ENCODE peak calls at places on chromosomes 3 and 15, in eight cellular contexts. One of them, this sample, is unnamed.

GRCh38 chr15:94370197-94370987 is 139.0 kb downstream of the MCTP2 start:
- DNase-seq in GM04504: no peak
- DNase-seq in DMS79 treated with DMSO at 0.1 percent for 48 hours: no peak
- DNase-seq in GM12892: no peak
- DNase-seq in HS-5: no peak
- DNase-seq in cardiac fibroblast: no peak
- DNase-seq in NCI-H1694 treated with DMSO at 0.1 percent for 48 hours: no peak
- DNase-seq in stimulated activated CD4-positive, alpha-beta T cell treated with anti-CD3 and anti-CD28 coated beads, TNF-alpha, amount 100 ng/mL, for 1 hour: no peak
- DNase-seq in this sample: no peak

GRCh38 chr15:55588818-55589122 is 625 bp upstream of the PYGO1 start:
- DNase-seq in GM04504: no peak
- DNase-seq in DMS79 treated with DMSO at 0.1 percent for 48 hours: no peak
- DNase-seq in GM12892: no peak
- DNase-seq in HS-5: no peak
- DNase-seq in cardiac fibroblast: no peak
- DNase-seq in NCI-H1694 treated with DMSO at 0.1 percent for 48 hours: no peak
- DNase-seq in stimulated activated CD4-positive, alpha-beta T cell treated with anti-CD3 and anti-CD28 coated beads, TNF-alpha, amount 100 ng/mL, for 1 hour: no peak
- DNase-seq in this sample: peak; percentile 11

GRCh38 chr15:98649621-98649995 is 1.3 kb downstream of the IGF1R start:
- DNase-seq in GM04504: no peak
- DNase-seq in DMS79 treated with DMSO at 0.1 percent for 48 hours: no peak
- DNase-seq in GM12892: no peak
- DNase-seq in HS-5: no peak
- DNase-seq in cardiac fibroblast: peak; percentile 38
- DNase-seq in NCI-H1694 treated with DMSO at 0.1 percent for 48 hours: no peak
- DNase-seq in stimulated activated CD4-positive, alpha-beta T cell treated with anti-CD3 and anti-CD28 coated beads, TNF-alpha, amount 100 ng/mL, for 1 hour: peak; percentile 27
- DNase-seq in this sample: no peak

GRCh38 chr15:48426047-48426446 is 94.8 kb downstream of the DUT start:
- DNase-seq in GM04504: no peak
- DNase-seq in DMS79 treated with DMSO at 0.1 percent for 48 hours: no peak
- DNase-seq in GM12892: no peak
- DNase-seq in HS-5: no peak
- DNase-seq in cardiac fibroblast: no peak
- DNase-seq in NCI-H1694 treated with DMSO at 0.1 percent for 48 hours: no peak
- DNase-seq in stimulated activated CD4-positive, alpha-beta T cell treated with anti-CD3 and anti-CD28 coated beads, TNF-alpha, amount 100 ng/mL, for 1 hour: no peak
- DNase-seq in this sample: no peak

GRCh38 chr3:127739347-127740135 is 66.8 kb downstream of the ABTB1 start:
- DNase-seq in GM04504: no peak
- DNase-seq in DMS79 treated with DMSO at 0.1 percent for 48 hours: no peak
- DNase-seq in GM12892: no peak
- DNase-seq in HS-5: no peak
- DNase-seq in cardiac fibroblast: peak; percentile 27
- DNase-seq in NCI-H1694 treated with DMSO at 0.1 percent for 48 hours: no peak
- DNase-seq in stimulated activated CD4-positive, alpha-beta T cell treated with anti-CD3 and anti-CD28 coated beads, TNF-alpha, amount 100 ng/mL, for 1 hour: no peak
- DNase-seq in this sample: no peak

GRCh38 chr3:47404955-47405790 is 24.4 kb downstream of the PTPN23 start:
- DNase-seq in GM04504: peak; percentile 16
- DNase-seq in DMS79 treated with DMSO at 0.1 percent for 48 hours: no peak
- DNase-seq in GM12892: no peak
- DNase-seq in HS-5: no peak
- DNase-seq in cardiac fibroblast: peak; percentile 81
- DNase-seq in NCI-H1694 treated with DMSO at 0.1 percent for 48 hours: no peak
- DNase-seq in stimulated activated CD4-positive, alpha-beta T cell treated with anti-CD3 and anti-CD28 coated beads, TNF-alpha, amount 100 ng/mL, for 1 hour: no peak
- DNase-seq in this sample: no peak

GRCh38 chr3:167740961-167741587 is 5.6 kb downstream of the SERPINI1 start:
- DNase-seq in GM04504: no peak
- DNase-seq in DMS79 treated with DMSO at 0.1 percent for 48 hours: no peak
- DNase-seq in GM12892: no peak
- DNase-seq in HS-5: no peak
- DNase-seq in cardiac fibroblast: peak; percentile 59
- DNase-seq in NCI-H1694 treated with DMSO at 0.1 percent for 48 hours: peak; percentile 8
- DNase-seq in stimulated activated CD4-positive, alpha-beta T cell treated with anti-CD3 and anti-CD28 coated beads, TNF-alpha, amount 100 ng/mL, for 1 hour: no peak
- DNase-seq in this sample: peak; percentile 45

GRCh38 chr3:195204360-195205166 is 66.4 kb downstream of the XXYLT1 start:
- DNase-seq in GM04504: peak; percentile 71
- DNase-seq in DMS79 treated with DMSO at 0.1 percent for 48 hours: peak; percentile 99
- DNase-seq in GM12892: no peak
- DNase-seq in HS-5: no peak
- DNase-seq in cardiac fibroblast: peak; percentile 84
- DNase-seq in NCI-H1694 treated with DMSO at 0.1 percent for 48 hours: peak; percentile 68
- DNase-seq in stimulated activated CD4-positive, alpha-beta T cell treated with anti-CD3 and anti-CD28 coated beads, TNF-alpha, amount 100 ng/mL, for 1 hour: no peak
- DNase-seq in this sample: no peak

GRCh38 chr3:129326138-129326537 is 47.5 kb downstream of the HMCES start:
- DNase-seq in GM04504: no peak
- DNase-seq in DMS79 treated with DMSO at 0.1 percent for 48 hours: no peak
- DNase-seq in GM12892: no peak
- DNase-seq in HS-5: no peak
- DNase-seq in cardiac fibroblast: no peak
- DNase-seq in NCI-H1694 treated with DMSO at 0.1 percent for 48 hours: no peak
- DNase-seq in stimulated activated CD4-positive, alpha-beta T cell treated with anti-CD3 and anti-CD28 coated beads, TNF-alpha, amount 100 ng/mL, for 1 hour: no peak
- DNase-seq in this sample: no peak

GRCh38 chr3:143436231-143436930 is 316.8 kb downstream of the CHST2 start:
- DNase-seq in GM04504: peak; percentile 30
- DNase-seq in DMS79 treated with DMSO at 0.1 percent for 48 hours: no peak
- DNase-seq in GM12892: no peak
- DNase-seq in HS-5: peak; percentile 23
- DNase-seq in cardiac fibroblast: peak; percentile 33
- DNase-seq in NCI-H1694 treated with DMSO at 0.1 percent for 48 hours: no peak
- DNase-seq in stimulated activated CD4-positive, alpha-beta T cell treated with anti-CD3 and anti-CD28 coated beads, TNF-alpha, amount 100 ng/mL, for 1 hour: no peak
- DNase-seq in this sample: no peak

GRCh38 chr3:151379083-151379734 is 5.3 kb downstream of the P2RY12 start:
- DNase-seq in GM04504: no peak
- DNase-seq in DMS79 treated with DMSO at 0.1 percent for 48 hours: no peak
- DNase-seq in GM12892: no peak
- DNase-seq in HS-5: no peak
- DNase-seq in cardiac fibroblast: peak; percentile 48
- DNase-seq in NCI-H1694 treated with DMSO at 0.1 percent for 48 hours: peak; percentile 11
- DNase-seq in stimulated activated CD4-positive, alpha-beta T cell treated with anti-CD3 and anti-CD28 coated beads, TNF-alpha, amount 100 ng/mL, for 1 hour: no peak
- DNase-seq in this sample: peak; percentile 10

GRCh38 chr3:194682189-194682588 is 3.5 kb upstream of the FAM43A start:
- DNase-seq in GM04504: no peak
- DNase-seq in DMS79 treated with DMSO at 0.1 percent for 48 hours: no peak
- DNase-seq in GM12892: no peak
- DNase-seq in HS-5: no peak
- DNase-seq in cardiac fibroblast: no peak
- DNase-seq in NCI-H1694 treated with DMSO at 0.1 percent for 48 hours: no peak
- DNase-seq in stimulated activated CD4-positive, alpha-beta T cell treated with anti-CD3 and anti-CD28 coated beads, TNF-alpha, amount 100 ng/mL, for 1 hour: no peak
- DNase-seq in this sample: no peak

GRCh38 chr15:23686466-23687142 is 501 bp downstream of the NDN start:
- DNase-seq in GM04504: no peak
- DNase-seq in DMS79 treated with DMSO at 0.1 percent for 48 hours: no peak
- DNase-seq in GM12892: no peak
- DNase-seq in HS-5: no peak
- DNase-seq in cardiac fibroblast: peak; percentile 3
- DNase-seq in NCI-H1694 treated with DMSO at 0.1 percent for 48 hours: no peak
- DNase-seq in stimulated activated CD4-positive, alpha-beta T cell treated with anti-CD3 and anti-CD28 coated beads, TNF-alpha, amount 100 ng/mL, for 1 hour: no peak
- DNase-seq in this sample: no peak

GRCh38 chr15:57751177-57751800 is 44.8 kb downstream of the POLR2M start:
- DNase-seq in GM04504: peak; percentile 35
- DNase-seq in DMS79 treated with DMSO at 0.1 percent for 48 hours: no peak
- DNase-seq in GM12892: no peak
- DNase-seq in HS-5: no peak
- DNase-seq in cardiac fibroblast: peak; percentile 75
- DNase-seq in NCI-H1694 treated with DMSO at 0.1 percent for 48 hours: peak; percentile 27
- DNase-seq in stimulated activated CD4-positive, alpha-beta T cell treated with anti-CD3 and anti-CD28 coated beads, TNF-alpha, amount 100 ng/mL, for 1 hour: no peak
- DNase-seq in this sample: peak; percentile 28

GRCh38 chr3:103127116-103127630 is 692.4 kb downstream of the ZPLD1 start:
- DNase-seq in GM04504: no peak
- DNase-seq in DMS79 treated with DMSO at 0.1 percent for 48 hours: no peak
- DNase-seq in GM12892: no peak
- DNase-seq in HS-5: no peak
- DNase-seq in cardiac fibroblast: no peak
- DNase-seq in NCI-H1694 treated with DMSO at 0.1 percent for 48 hours: no peak
- DNase-seq in stimulated activated CD4-positive, alpha-beta T cell treated with anti-CD3 and anti-CD28 coated beads, TNF-alpha, amount 100 ng/mL, for 1 hour: no peak
- DNase-seq in this sample: no peak

GRCh38 chr15:101540480-101541239 is 51.2 kb upstream of the PCSK6 start:
- DNase-seq in GM04504: no peak
- DNase-seq in DMS79 treated with DMSO at 0.1 percent for 48 hours: no peak
- DNase-seq in GM12892: no peak
- DNase-seq in HS-5: no peak
- DNase-seq in cardiac fibroblast: no peak
- DNase-seq in NCI-H1694 treated with DMSO at 0.1 percent for 48 hours: no peak
- DNase-seq in stimulated activated CD4-positive, alpha-beta T cell treated with anti-CD3 and anti-CD28 coated beads, TNF-alpha, amount 100 ng/mL, for 1 hour: no peak
- DNase-seq in this sample: no peak

GRCh38 chr3:192010490-192010889 is 549.5 kb downstream of the PYDC2 start:
- DNase-seq in GM04504: no peak
- DNase-seq in DMS79 treated with DMSO at 0.1 percent for 48 hours: no peak
- DNase-seq in GM12892: no peak
- DNase-seq in HS-5: no peak
- DNase-seq in cardiac fibroblast: no peak
- DNase-seq in NCI-H1694 treated with DMSO at 0.1 percent for 48 hours: no peak
- DNase-seq in stimulated activated CD4-positive, alpha-beta T cell treated with anti-CD3 and anti-CD28 coated beads, TNF-alpha, amount 100 ng/mL, for 1 hour: no peak
- DNase-seq in this sample: no peak

GRCh38 chr3:167116120-167116922 is 263.8 kb downstream of the ZBBX start:
- DNase-seq in GM04504: no peak
- DNase-seq in DMS79 treated with DMSO at 0.1 percent for 48 hours: no peak
- DNase-seq in GM12892: no peak
- DNase-seq in HS-5: no peak
- DNase-seq in cardiac fibroblast: no peak
- DNase-seq in NCI-H1694 treated with DMSO at 0.1 percent for 48 hours: no peak
- DNase-seq in stimulated activated CD4-positive, alpha-beta T cell treated with anti-CD3 and anti-CD28 coated beads, TNF-alpha, amount 100 ng/mL, for 1 hour: no peak
- DNase-seq in this sample: no peak

GRCh38 chr15:71152542-71152941 is 37.3 kb downstream of the THSD4 start:
- DNase-seq in GM04504: no peak
- DNase-seq in DMS79 treated with DMSO at 0.1 percent for 48 hours: no peak
- DNase-seq in GM12892: no peak
- DNase-seq in HS-5: no peak
- DNase-seq in cardiac fibroblast: peak; percentile 12
- DNase-seq in NCI-H1694 treated with DMSO at 0.1 percent for 48 hours: no peak
- DNase-seq in stimulated activated CD4-positive, alpha-beta T cell treated with anti-CD3 and anti-CD28 coated beads, TNF-alpha, amount 100 ng/mL, for 1 hour: no peak
- DNase-seq in this sample: no peak

GRCh38 chr15:89999676-90000174 is 1.4 kb upstream of the ZNF710 start:
- DNase-seq in GM04504: peak; percentile 10
- DNase-seq in DMS79 treated with DMSO at 0.1 percent for 48 hours: peak; percentile 10
- DNase-seq in GM12892: no peak
- DNase-seq in HS-5: no peak
- DNase-seq in cardiac fibroblast: no peak
- DNase-seq in NCI-H1694 treated with DMSO at 0.1 percent for 48 hours: no peak
- DNase-seq in stimulated activated CD4-positive, alpha-beta T cell treated with anti-CD3 and anti-CD28 coated beads, TNF-alpha, amount 100 ng/mL, for 1 hour: no peak
- DNase-seq in this sample: peak; percentile 22

GRCh38 chr15:92683511-92683834 is 27.9 kb upstream of the FAM174B start:
- DNase-seq in GM04504: no peak
- DNase-seq in DMS79 treated with DMSO at 0.1 percent for 48 hours: no peak
- DNase-seq in GM12892: no peak
- DNase-seq in HS-5: no peak
- DNase-seq in cardiac fibroblast: peak; percentile 52
- DNase-seq in NCI-H1694 treated with DMSO at 0.1 percent for 48 hours: no peak
- DNase-seq in stimulated activated CD4-positive, alpha-beta T cell treated with anti-CD3 and anti-CD28 coated beads, TNF-alpha, amount 100 ng/mL, for 1 hour: no peak
- DNase-seq in this sample: peak; percentile 11

GRCh38 chr15:75229191-75230015 is 27.7 kb downstream of the C15orf39 start:
- DNase-seq in GM04504: peak; percentile 17
- DNase-seq in DMS79 treated with DMSO at 0.1 percent for 48 hours: no peak
- DNase-seq in GM12892: peak; percentile 16
- DNase-seq in HS-5: no peak
- DNase-seq in cardiac fibroblast: peak; percentile 16
- DNase-seq in NCI-H1694 treated with DMSO at 0.1 percent for 48 hours: no peak
- DNase-seq in stimulated activated CD4-positive, alpha-beta T cell treated with anti-CD3 and anti-CD28 coated beads, TNF-alpha, amount 100 ng/mL, for 1 hour: no peak
- DNase-seq in this sample: no peak

GRCh38 chr15:58066042-58066867 is 744 bp upstream of the ALDH1A2 start:
- DNase-seq in GM04504: peak; percentile 12
- DNase-seq in DMS79 treated with DMSO at 0.1 percent for 48 hours: peak; percentile 15
- DNase-seq in GM12892: peak; percentile 33
- DNase-seq in HS-5: no peak
- DNase-seq in cardiac fibroblast: peak; percentile 65
- DNase-seq in NCI-H1694 treated with DMSO at 0.1 percent for 48 hours: no peak
- DNase-seq in stimulated activated CD4-positive, alpha-beta T cell treated with anti-CD3 and anti-CD28 coated beads, TNF-alpha, amount 100 ng/mL, for 1 hour: no peak
- DNase-seq in this sample: peak; percentile 11

GRCh38 chr3:141129049-141130038 is 78.2 kb downstream of the SPSB4 start:
- DNase-seq in GM04504: no peak
- DNase-seq in DMS79 treated with DMSO at 0.1 percent for 48 hours: no peak
- DNase-seq in GM12892: no peak
- DNase-seq in HS-5: no peak
- DNase-seq in cardiac fibroblast: no peak
- DNase-seq in NCI-H1694 treated with DMSO at 0.1 percent for 48 hours: peak; percentile 89
- DNase-seq in stimulated activated CD4-positive, alpha-beta T cell treated with anti-CD3 and anti-CD28 coated beads, TNF-alpha, amount 100 ng/mL, for 1 hour: no peak
- DNase-seq in this sample: no peak

GRCh38 chr3:24722106-24722505 is 227.5 kb upstream of the THRB start:
- DNase-seq in GM04504: no peak
- DNase-seq in DMS79 treated with DMSO at 0.1 percent for 48 hours: no peak
- DNase-seq in GM12892: no peak
- DNase-seq in HS-5: no peak
- DNase-seq in cardiac fibroblast: no peak
- DNase-seq in NCI-H1694 treated with DMSO at 0.1 percent for 48 hours: no peak
- DNase-seq in stimulated activated CD4-positive, alpha-beta T cell treated with anti-CD3 and anti-CD28 coated beads, TNF-alpha, amount 100 ng/mL, for 1 hour: no peak
- DNase-seq in this sample: peak; percentile 78

GRCh38 chr3:4986611-4987373 is 7.6 kb downstream of the BHLHE40 start:
- DNase-seq in GM04504: peak; percentile 92
- DNase-seq in DMS79 treated with DMSO at 0.1 percent for 48 hours: peak; percentile 48
- DNase-seq in GM12892: peak; percentile 68
- DNase-seq in HS-5: no peak
- DNase-seq in cardiac fibroblast: peak; percentile 99
- DNase-seq in NCI-H1694 treated with DMSO at 0.1 percent for 48 hours: no peak
- DNase-seq in stimulated activated CD4-positive, alpha-beta T cell treated with anti-CD3 and anti-CD28 coated beads, TNF-alpha, amount 100 ng/mL, for 1 hour: peak; percentile 19
- DNase-seq in this sample: peak; percentile 79

GRCh38 chr15:90557651-90558084 is 27.9 kb downstream of the CRTC3 start:
- DNase-seq in GM04504: peak; percentile 62
- DNase-seq in DMS79 treated with DMSO at 0.1 percent for 48 hours: no peak
- DNase-seq in GM12892: no peak
- DNase-seq in HS-5: no peak
- DNase-seq in cardiac fibroblast: peak; percentile 96
- DNase-seq in NCI-H1694 treated with DMSO at 0.1 percent for 48 hours: no peak
- DNase-seq in stimulated activated CD4-positive, alpha-beta T cell treated with anti-CD3 and anti-CD28 coated beads, TNF-alpha, amount 100 ng/mL, for 1 hour: no peak
- DNase-seq in this sample: peak; percentile 95

GRCh38 chr3:149368201-149368849 is 9.1 kb downstream of the TM4SF1 start:
- DNase-seq in GM04504: no peak
- DNase-seq in DMS79 treated with DMSO at 0.1 percent for 48 hours: no peak
- DNase-seq in GM12892: no peak
- DNase-seq in HS-5: no peak
- DNase-seq in cardiac fibroblast: peak; percentile 64
- DNase-seq in NCI-H1694 treated with DMSO at 0.1 percent for 48 hours: no peak
- DNase-seq in stimulated activated CD4-positive, alpha-beta T cell treated with anti-CD3 and anti-CD28 coated beads, TNF-alpha, amount 100 ng/mL, for 1 hour: no peak
- DNase-seq in this sample: peak; percentile 75

GRCh38 chr3:136161516-136161915 is 34.6 kb downstream of the MSL2 start:
- DNase-seq in GM04504: no peak
- DNase-seq in DMS79 treated with DMSO at 0.1 percent for 48 hours: no peak
- DNase-seq in GM12892: no peak
- DNase-seq in HS-5: no peak
- DNase-seq in cardiac fibroblast: peak; percentile 29
- DNase-seq in NCI-H1694 treated with DMSO at 0.1 percent for 48 hours: no peak
- DNase-seq in stimulated activated CD4-positive, alpha-beta T cell treated with anti-CD3 and anti-CD28 coated beads, TNF-alpha, amount 100 ng/mL, for 1 hour: no peak
- DNase-seq in this sample: no peak

GRCh38 chr3:127406309-127407025 is 118.6 kb upstream of the PRR20G start:
- DNase-seq in GM04504: no peak
- DNase-seq in DMS79 treated with DMSO at 0.1 percent for 48 hours: no peak
- DNase-seq in GM12892: no peak
- DNase-seq in HS-5: no peak
- DNase-seq in cardiac fibroblast: no peak
- DNase-seq in NCI-H1694 treated with DMSO at 0.1 percent for 48 hours: no peak
- DNase-seq in stimulated activated CD4-positive, alpha-beta T cell treated with anti-CD3 and anti-CD28 coated beads, TNF-alpha, amount 100 ng/mL, for 1 hour: no peak
- DNase-seq in this sample: no peak

GRCh38 chr15:70264014-70264492 is 166.3 kb upstream of the TLE3 start:
- DNase-seq in GM04504: no peak
- DNase-seq in DMS79 treated with DMSO at 0.1 percent for 48 hours: peak; percentile 48
- DNase-seq in GM12892: no peak
- DNase-seq in HS-5: no peak
- DNase-seq in cardiac fibroblast: peak; percentile 25
- DNase-seq in NCI-H1694 treated with DMSO at 0.1 percent for 48 hours: no peak
- DNase-seq in stimulated activated CD4-positive, alpha-beta T cell treated with anti-CD3 and anti-CD28 coated beads, TNF-alpha, amount 100 ng/mL, for 1 hour: no peak
- DNase-seq in this sample: no peak

GRCh38 chr15:43135351-43135750 is 2.0 kb downstream of the TMEM62 start:
- DNase-seq in GM04504: no peak
- DNase-seq in DMS79 treated with DMSO at 0.1 percent for 48 hours: no peak
- DNase-seq in GM12892: no peak
- DNase-seq in HS-5: no peak
- DNase-seq in cardiac fibroblast: no peak
- DNase-seq in NCI-H1694 treated with DMSO at 0.1 percent for 48 hours: no peak
- DNase-seq in stimulated activated CD4-positive, alpha-beta T cell treated with anti-CD3 and anti-CD28 coated beads, TNF-alpha, amount 100 ng/mL, for 1 hour: no peak
- DNase-seq in this sample: peak; percentile 76

GRCh38 chr15:50262533-50262932 is 3.0 kb downstream of the HDC start:
- DNase-seq in GM04504: no peak
- DNase-seq in DMS79 treated with DMSO at 0.1 percent for 48 hours: no peak
- DNase-seq in GM12892: no peak
- DNase-seq in HS-5: no peak
- DNase-seq in cardiac fibroblast: no peak
- DNase-seq in NCI-H1694 treated with DMSO at 0.1 percent for 48 hours: no peak
- DNase-seq in stimulated activated CD4-positive, alpha-beta T cell treated with anti-CD3 and anti-CD28 coated beads, TNF-alpha, amount 100 ng/mL, for 1 hour: peak; percentile 3
- DNase-seq in this sample: no peak

This sample was measured in cerebellar cortex.